ENCODE peak calls at places on chromosomes 3 and 15, in six cellular contexts. One of them, this sample, is unnamed.
A peak's percentile ranks its signal among the peaks of the same experiment; 100 is the strongest.

GRCh38 chr15:60392986-60393811 is 4.6 kb downstream of the ANXA2 start:
- DNase-seq in GM12878: no peak
- DNase-seq in HepG2: peak; percentile 99
- DNase-seq in K562: peak; percentile 41
- DNase-seq in H1: no peak
- DNase-seq in GM12892: no peak
- DNase-seq in this sample: no peak

GRCh38 chr15:45522179-45522930 is at the start of gene SLC30A4:
- DNase-seq in GM12892: peak; percentile 59
- DNase-seq in GM12878: no peak
- DNase-seq in H1: peak; percentile 9
- DNase-seq in K562: peak; percentile 73
- DNase-seq in HepG2: no peak
- DNase-seq in this sample: peak; percentile 61

GRCh38 chr3:179069762-179070390 is 1.7 kb downstream of the ZMAT3 start:
- DNase-seq in K562: no peak
- DNase-seq in H1: no peak
- DNase-seq in GM12892: no peak
- DNase-seq in HepG2: no peak
- DNase-seq in GM12878: no peak
- DNase-seq in this sample: no peak

GRCh38 chr3:172159962-172160538 is 120.7 kb downstream of the FNDC3B start:
- DNase-seq in GM12892: no peak
- DNase-seq in H1: no peak
- DNase-seq in K562: peak; percentile 37
- DNase-seq in HepG2: no peak
- DNase-seq in GM12878: no peak
- DNase-seq in this sample: no peak

GRCh38 chr3:140433431-140433830 is 244.4 kb upstream of the TRIM42 start:
- DNase-seq in HepG2: no peak
- DNase-seq in H1: no peak
- DNase-seq in GM12892: no peak
- DNase-seq in K562: no peak
- DNase-seq in GM12878: no peak
- DNase-seq in this sample: no peak

GRCh38 chr3:137121704-137122314 is 164.0 kb downstream of the IL20RB start:
- DNase-seq in HepG2: peak; percentile 31
- DNase-seq in GM12892: peak; percentile 4
- DNase-seq in K562: peak; percentile 8
- DNase-seq in H1: no peak
- DNase-seq in GM12878: peak; percentile 8
- DNase-seq in this sample: no peak

GRCh38 chr3:55305714-55306485 is 181.2 kb downstream of the WNT5A start:
- DNase-seq in HepG2: no peak
- DNase-seq in K562: no peak
- DNase-seq in H1: no peak
- DNase-seq in GM12892: no peak
- DNase-seq in GM12878: no peak
- DNase-seq in this sample: no peak

GRCh38 chr15:85579011-85579701 is 198.8 kb downstream of the AKAP13 start:
- DNase-seq in GM12892: no peak
- DNase-seq in K562: no peak
- DNase-seq in HepG2: no peak
- DNase-seq in GM12878: no peak
- DNase-seq in H1: no peak
- DNase-seq in this sample: no peak

GRCh38 chr3:15298504-15298903 is 33.9 kb downstream of the SH3BP5 start:
- DNase-seq in K562: no peak
- DNase-seq in H1: no peak
- DNase-seq in GM12878: no peak
- DNase-seq in HepG2: no peak
- DNase-seq in GM12892: no peak
- DNase-seq in this sample: no peak

GRCh38 chr15:68818671-68819450 is 1.8 kb downstream of the ANP32A start:
- DNase-seq in H1: no peak
- DNase-seq in GM12878: no peak
- DNase-seq in K562: peak; percentile 59
- DNase-seq in GM12892: no peak
- DNase-seq in HepG2: peak; percentile 24
- DNase-seq in this sample: no peak

GRCh38 chr3:112561693-112562529 is at the start of the genes ATG3 and SLC35A5:
- DNase-seq in H1: peak; percentile 93
- DNase-seq in GM12878: peak; percentile 96
- DNase-seq in HepG2: peak; percentile 96
- DNase-seq in K562: peak; percentile 93
- DNase-seq in GM12892: peak; percentile 69
- DNase-seq in this sample: peak; percentile 68
- TF ChIP-seq POLR2A in H1: peak; percentile 72
- TF ChIP-seq POLR2A in GM12878: peak; percentile 89
- TF ChIP-seq POLR2A in HepG2: peak; percentile 81
- TF ChIP-seq POLR2A in K562: peak; percentile 92
- TF ChIP-seq POLR2A in GM12892: peak; percentile 82
- TF ChIP-seq POLR2A in this sample: peak; percentile 89

DNA sequence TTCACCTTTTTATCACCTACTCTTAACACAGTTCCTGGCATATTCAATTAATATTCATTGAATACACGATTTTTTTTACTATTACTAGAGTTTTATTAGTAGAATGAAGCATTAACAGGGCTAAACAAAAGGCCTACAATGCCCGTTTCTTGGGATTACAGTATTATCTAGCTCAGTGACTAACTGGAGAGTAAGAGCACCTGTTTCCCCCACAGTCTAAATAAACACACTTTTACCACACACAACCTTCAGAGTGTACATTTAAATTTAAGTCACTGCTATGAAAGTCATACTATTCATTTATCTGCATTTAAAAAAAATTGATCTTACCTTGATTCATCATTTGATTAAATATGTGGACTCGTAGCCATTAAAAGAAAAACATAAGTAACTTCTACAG is 74.8 kb downstream of the PLOD2 start:
- DNase-seq in GM12892: no peak
- DNase-seq in H1: no peak
- DNase-seq in GM12878: no peak
- DNase-seq in HepG2: no peak
- DNase-seq in K562: no peak
- DNase-seq in this sample: no peak
- TF ChIP-seq POLR2AphosphoS5 in GM12892: no peak
- TF ChIP-seq POLR2AphosphoS5 in H1: no peak
- TF ChIP-seq POLR2AphosphoS5 in GM12878: no peak
- TF ChIP-seq POLR2AphosphoS5 in HepG2: no peak
- TF ChIP-seq POLR2AphosphoS5 in K562: no peak
- TF ChIP-seq POLR2AphosphoS5 in this sample: no peak

GRCh38 chr3:169699536-169700050 is 36.1 kb upstream of the MECOM start:
- DNase-seq in HepG2: peak; percentile 3
- DNase-seq in GM12878: no peak
- DNase-seq in H1: no peak
- DNase-seq in GM12892: no peak
- DNase-seq in K562: no peak
- DNase-seq in this sample: no peak
- TF ChIP-seq TAF1 in HepG2: no peak
- TF ChIP-seq TAF1 in GM12878: no peak
- TF ChIP-seq TAF1 in H1: no peak
- TF ChIP-seq TAF1 in GM12892: no peak
- TF ChIP-seq TAF1 in K562: no peak
- TF ChIP-seq TAF1 in this sample: no peak

GRCh38 chr3:49004352-49005297 is 2.6 kb upstream of the WDR6 start:
- DNase-seq in HepG2: peak; percentile 48
- DNase-seq in H1: no peak
- DNase-seq in K562: no peak
- DNase-seq in GM12878: no peak
- DNase-seq in GM12892: no peak
- DNase-seq in this sample: no peak
- TF ChIP-seq POLR2A in HepG2: no peak
- TF ChIP-seq POLR2A in H1: no peak
- TF ChIP-seq POLR2A in K562: no peak
- TF ChIP-seq POLR2A in GM12878: no peak
- TF ChIP-seq POLR2A in GM12892: no peak
- TF ChIP-seq POLR2A in this sample: no peak

This sample was measured in GM12891.